ENCODE peak calls at places on chromosomes 13 and 19, in ten cellular contexts. One of them, this sample, is unnamed.
A peak's percentile ranks its signal among the peaks of the same experiment; 100 is the strongest.

GRCh38 chr13:26502826-26503225 is 54.7 kb upstream of the WASF3 start:
- DNase-seq in WTC11: no peak
- DNase-seq in heart right ventricle: no peak
- DNase-seq in T-helper 2 cell: no peak
- DNase-seq in activated CD4-positive, alpha-beta T cell treated with anti-CD3 and anti-CD28 coated beads, Interleukin-2, amount 50 U/mL, for 1 hour: no peak
- DNase-seq in transverse colon: no peak
- DNase-seq in aorta: no peak
- DNase-seq in renal cortical epithelial cell: no peak
- DNase-seq in HS-5: no peak
- DNase-seq in left ventricle myocardium inferior: no peak
- DNase-seq in this sample: peak; percentile 94

GRCh38 chr19:17576758-17577532 is 21.5 kb downstream of the COLGALT1 start:
- DNase-seq in transverse colon: peak; percentile 84
- DNase-seq in WTC11: peak; percentile 100
- DNase-seq in T-helper 2 cell: no peak
- DNase-seq in activated CD4-positive, alpha-beta T cell treated with anti-CD3 and anti-CD28 coated beads, Interleukin-2, amount 50 U/mL, for 1 hour: no peak
- DNase-seq in aorta: no peak
- DNase-seq in HS-5: no peak
- DNase-seq in left ventricle myocardium inferior: no peak
- DNase-seq in renal cortical epithelial cell: no peak
- DNase-seq in heart right ventricle: no peak
- DNase-seq in this sample: no peak

GRCh38 chr13:41610426-41610825 is 153.1 kb downstream of the RGCC start:
- DNase-seq in aorta: no peak
- DNase-seq in WTC11: no peak
- DNase-seq in T-helper 2 cell: no peak
- DNase-seq in transverse colon: no peak
- DNase-seq in heart right ventricle: peak; percentile 45
- DNase-seq in renal cortical epithelial cell: peak; percentile 52
- DNase-seq in HS-5: peak; percentile 76
- DNase-seq in left ventricle myocardium inferior: peak; percentile 56
- DNase-seq in activated CD4-positive, alpha-beta T cell treated with anti-CD3 and anti-CD28 coated beads, Interleukin-2, amount 50 U/mL, for 1 hour: no peak
- DNase-seq in this sample: peak; percentile 98

GRCh38 chr19:49019242-49019932 is 2.5 kb upstream of the LHB start:
- DNase-seq in WTC11: peak; percentile 91
- DNase-seq in aorta: peak; percentile 89
- DNase-seq in transverse colon: peak; percentile 84
- DNase-seq in activated CD4-positive, alpha-beta T cell treated with anti-CD3 and anti-CD28 coated beads, Interleukin-2, amount 50 U/mL, for 1 hour: peak; percentile 62
- DNase-seq in left ventricle myocardium inferior: peak; percentile 75
- DNase-seq in heart right ventricle: peak; percentile 46
- DNase-seq in renal cortical epithelial cell: no peak
- DNase-seq in HS-5: no peak
- DNase-seq in T-helper 2 cell: peak; percentile 50
- DNase-seq in this sample: peak; percentile 45

GRCh38 chr19:17285415-17286135 is 3.9 kb downstream of the ANKLE1 start:
- DNase-seq in HS-5: no peak
- DNase-seq in WTC11: no peak
- DNase-seq in renal cortical epithelial cell: no peak
- DNase-seq in T-helper 2 cell: no peak
- DNase-seq in heart right ventricle: no peak
- DNase-seq in activated CD4-positive, alpha-beta T cell treated with anti-CD3 and anti-CD28 coated beads, Interleukin-2, amount 50 U/mL, for 1 hour: no peak
- DNase-seq in aorta: no peak
- DNase-seq in left ventricle myocardium inferior: no peak
- DNase-seq in transverse colon: no peak
- DNase-seq in this sample: no peak

GRCh38 chr19:15532779-15533521 is 24.6 kb downstream of the CYP4F22 start:
- DNase-seq in left ventricle myocardium inferior: no peak
- DNase-seq in HS-5: no peak
- DNase-seq in aorta: no peak
- DNase-seq in WTC11: no peak
- DNase-seq in renal cortical epithelial cell: no peak
- DNase-seq in heart right ventricle: no peak
- DNase-seq in activated CD4-positive, alpha-beta T cell treated with anti-CD3 and anti-CD28 coated beads, Interleukin-2, amount 50 U/mL, for 1 hour: no peak
- DNase-seq in transverse colon: no peak
- DNase-seq in T-helper 2 cell: no peak
- DNase-seq in this sample: no peak

GRCh38 chr13:113511361-113511760 is 20.9 kb upstream of the DCUN1D2 start:
- DNase-seq in T-helper 2 cell: no peak
- DNase-seq in heart right ventricle: no peak
- DNase-seq in WTC11: no peak
- DNase-seq in left ventricle myocardium inferior: no peak
- DNase-seq in renal cortical epithelial cell: no peak
- DNase-seq in transverse colon: no peak
- DNase-seq in HS-5: no peak
- DNase-seq in activated CD4-positive, alpha-beta T cell treated with anti-CD3 and anti-CD28 coated beads, Interleukin-2, amount 50 U/mL, for 1 hour: no peak
- DNase-seq in aorta: no peak
- DNase-seq in this sample: no peak

GRCh38 chr13:106466691-106467405 is 68.6 kb downstream of the EFNB2 start:
- DNase-seq in HS-5: no peak
- DNase-seq in aorta: no peak
- DNase-seq in heart right ventricle: no peak
- DNase-seq in left ventricle myocardium inferior: no peak
- DNase-seq in transverse colon: no peak
- DNase-seq in WTC11: no peak
- DNase-seq in activated CD4-positive, alpha-beta T cell treated with anti-CD3 and anti-CD28 coated beads, Interleukin-2, amount 50 U/mL, for 1 hour: no peak
- DNase-seq in renal cortical epithelial cell: peak; percentile 44
- DNase-seq in T-helper 2 cell: no peak
- DNase-seq in this sample: peak; percentile 77

GRCh38 chr19:49120325-49120683 is 960 bp downstream of the PPFIA3 start:
- DNase-seq in left ventricle myocardium inferior: no peak
- DNase-seq in transverse colon: no peak
- DNase-seq in activated CD4-positive, alpha-beta T cell treated with anti-CD3 and anti-CD28 coated beads, Interleukin-2, amount 50 U/mL, for 1 hour: no peak
- DNase-seq in WTC11: no peak
- DNase-seq in T-helper 2 cell: no peak
- DNase-seq in aorta: no peak
- DNase-seq in heart right ventricle: no peak
- DNase-seq in HS-5: no peak
- DNase-seq in renal cortical epithelial cell: no peak
- DNase-seq in this sample: no peak

GRCh38 chr13:44273991-44274810 is 99.4 kb upstream of the SERP2 start:
- DNase-seq in activated CD4-positive, alpha-beta T cell treated with anti-CD3 and anti-CD28 coated beads, Interleukin-2, amount 50 U/mL, for 1 hour: no peak
- DNase-seq in T-helper 2 cell: no peak
- DNase-seq in WTC11: no peak
- DNase-seq in left ventricle myocardium inferior: no peak
- DNase-seq in aorta: no peak
- DNase-seq in renal cortical epithelial cell: peak; percentile 60
- DNase-seq in HS-5: no peak
- DNase-seq in heart right ventricle: no peak
- DNase-seq in transverse colon: no peak
- DNase-seq in this sample: peak; percentile 65

GRCh38 chr13:23755040-23755439 is 134.2 kb downstream of the MIPEP start:
- DNase-seq in HS-5: no peak
- DNase-seq in transverse colon: no peak
- DNase-seq in renal cortical epithelial cell: no peak
- DNase-seq in WTC11: no peak
- DNase-seq in heart right ventricle: no peak
- DNase-seq in activated CD4-positive, alpha-beta T cell treated with anti-CD3 and anti-CD28 coated beads, Interleukin-2, amount 50 U/mL, for 1 hour: no peak
- DNase-seq in T-helper 2 cell: no peak
- DNase-seq in left ventricle myocardium inferior: no peak
- DNase-seq in aorta: no peak
- DNase-seq in this sample: no peak

GRCh38 chr19:38849746-38850230 is at the start of gene HNRNPL:
- DNase-seq in WTC11: peak; percentile 99
- DNase-seq in T-helper 2 cell: peak; percentile 97
- DNase-seq in left ventricle myocardium inferior: no peak
- DNase-seq in heart right ventricle: no peak
- DNase-seq in HS-5: no peak
- DNase-seq in aorta: peak; percentile 99
- DNase-seq in activated CD4-positive, alpha-beta T cell treated with anti-CD3 and anti-CD28 coated beads, Interleukin-2, amount 50 U/mL, for 1 hour: peak; percentile 99
- DNase-seq in transverse colon: peak; percentile 99
- DNase-seq in renal cortical epithelial cell: no peak
- DNase-seq in this sample: no peak

GRCh38 chr13:26587251-26587650 is 29.8 kb downstream of the WASF3 start:
- DNase-seq in HS-5: no peak
- DNase-seq in WTC11: no peak
- DNase-seq in T-helper 2 cell: no peak
- DNase-seq in heart right ventricle: no peak
- DNase-seq in left ventricle myocardium inferior: no peak
- DNase-seq in activated CD4-positive, alpha-beta T cell treated with anti-CD3 and anti-CD28 coated beads, Interleukin-2, amount 50 U/mL, for 1 hour: no peak
- DNase-seq in transverse colon: no peak
- DNase-seq in aorta: no peak
- DNase-seq in renal cortical epithelial cell: no peak
- DNase-seq in this sample: no peak

GRCh38 chr19:17737690-17738153 is 13.6 kb upstream of the FCHO1 start:
- DNase-seq in activated CD4-positive, alpha-beta T cell treated with anti-CD3 and anti-CD28 coated beads, Interleukin-2, amount 50 U/mL, for 1 hour: no peak
- DNase-seq in renal cortical epithelial cell: peak; percentile 66
- DNase-seq in transverse colon: no peak
- DNase-seq in HS-5: no peak
- DNase-seq in aorta: no peak
- DNase-seq in T-helper 2 cell: no peak
- DNase-seq in left ventricle myocardium inferior: no peak
- DNase-seq in WTC11: no peak
- DNase-seq in heart right ventricle: no peak
- DNase-seq in this sample: peak; percentile 30

GRCh38 chr13:20415288-20415644 is 110.4 kb downstream of the CRYL1 start:
- DNase-seq in activated CD4-positive, alpha-beta T cell treated with anti-CD3 and anti-CD28 coated beads, Interleukin-2, amount 50 U/mL, for 1 hour: no peak
- DNase-seq in WTC11: no peak
- DNase-seq in heart right ventricle: no peak
- DNase-seq in left ventricle myocardium inferior: no peak
- DNase-seq in aorta: no peak
- DNase-seq in HS-5: no peak
- DNase-seq in transverse colon: no peak
- DNase-seq in T-helper 2 cell: no peak
- DNase-seq in renal cortical epithelial cell: no peak
- DNase-seq in this sample: no peak

GRCh38 chr19:31319465-31319864 is 29.8 kb downstream of the TSHZ3 start:
- DNase-seq in activated CD4-positive, alpha-beta T cell treated with anti-CD3 and anti-CD28 coated beads, Interleukin-2, amount 50 U/mL, for 1 hour: no peak
- DNase-seq in WTC11: no peak
- DNase-seq in aorta: no peak
- DNase-seq in T-helper 2 cell: no peak
- DNase-seq in heart right ventricle: no peak
- DNase-seq in left ventricle myocardium inferior: no peak
- DNase-seq in renal cortical epithelial cell: no peak
- DNase-seq in transverse colon: no peak
- DNase-seq in HS-5: no peak
- DNase-seq in this sample: no peak

GRCh38 chr19:14554382-14554812 is 17.5 kb downstream of the NDUFB7 start:
- DNase-seq in aorta: no peak
- DNase-seq in transverse colon: peak; percentile 30
- DNase-seq in renal cortical epithelial cell: no peak
- DNase-seq in activated CD4-positive, alpha-beta T cell treated with anti-CD3 and anti-CD28 coated beads, Interleukin-2, amount 50 U/mL, for 1 hour: no peak
- DNase-seq in HS-5: no peak
- DNase-seq in left ventricle myocardium inferior: no peak
- DNase-seq in WTC11: no peak
- DNase-seq in heart right ventricle: no peak
- DNase-seq in T-helper 2 cell: no peak
- DNase-seq in this sample: no peak

GRCh38 chr19:40466219-40467006 is at the start of gene SPTBN4:
- DNase-seq in HS-5: no peak
- DNase-seq in aorta: peak; percentile 84
- DNase-seq in T-helper 2 cell: no peak
- DNase-seq in heart right ventricle: peak; percentile 22
- DNase-seq in transverse colon: peak; percentile 30
- DNase-seq in activated CD4-positive, alpha-beta T cell treated with anti-CD3 and anti-CD28 coated beads, Interleukin-2, amount 50 U/mL, for 1 hour: peak; percentile 61
- DNase-seq in left ventricle myocardium inferior: no peak
- DNase-seq in renal cortical epithelial cell: no peak
- DNase-seq in WTC11: no peak
- DNase-seq in this sample: no peak

GRCh38 chr13:27132538-27132937 is 39.1 kb downstream of the USP12 start:
- DNase-seq in WTC11: no peak
- DNase-seq in activated CD4-positive, alpha-beta T cell treated with anti-CD3 and anti-CD28 coated beads, Interleukin-2, amount 50 U/mL, for 1 hour: no peak
- DNase-seq in left ventricle myocardium inferior: no peak
- DNase-seq in renal cortical epithelial cell: no peak
- DNase-seq in transverse colon: no peak
- DNase-seq in aorta: no peak
- DNase-seq in heart right ventricle: no peak
- DNase-seq in HS-5: no peak
- DNase-seq in T-helper 2 cell: no peak
- DNase-seq in this sample: no peak

GRCh38 chr13:45055902-45056648 is 64.2 kb upstream of the GTF2F2 start:
- DNase-seq in heart right ventricle: peak; percentile 14
- DNase-seq in WTC11: no peak
- DNase-seq in renal cortical epithelial cell: peak; percentile 52
- DNase-seq in aorta: no peak
- DNase-seq in activated CD4-positive, alpha-beta T cell treated with anti-CD3 and anti-CD28 coated beads, Interleukin-2, amount 50 U/mL, for 1 hour: no peak
- DNase-seq in T-helper 2 cell: no peak
- DNase-seq in transverse colon: peak; percentile 11
- DNase-seq in left ventricle myocardium inferior: no peak
- DNase-seq in HS-5: peak; percentile 6
- DNase-seq in this sample: peak; percentile 32

GRCh38 chr19:35846038-35846668 is 6.2 kb downstream of the NPHS1 start:
- DNase-seq in WTC11: peak; percentile 34
- DNase-seq in left ventricle myocardium inferior: no peak
- DNase-seq in heart right ventricle: no peak
- DNase-seq in HS-5: no peak
- DNase-seq in transverse colon: no peak
- DNase-seq in aorta: no peak
- DNase-seq in activated CD4-positive, alpha-beta T cell treated with anti-CD3 and anti-CD28 coated beads, Interleukin-2, amount 50 U/mL, for 1 hour: no peak
- DNase-seq in T-helper 2 cell: no peak
- DNase-seq in renal cortical epithelial cell: peak; percentile 6
- DNase-seq in this sample: peak; percentile 5

GRCh38 chr13:105139380-105140285 is 1395.8 kb downstream of the EFNB2 start:
- DNase-seq in left ventricle myocardium inferior: peak; percentile 26
- DNase-seq in heart right ventricle: peak; percentile 19
- DNase-seq in activated CD4-positive, alpha-beta T cell treated with anti-CD3 and anti-CD28 coated beads, Interleukin-2, amount 50 U/mL, for 1 hour: peak; percentile 40
- DNase-seq in transverse colon: peak; percentile 33
- DNase-seq in HS-5: no peak
- DNase-seq in T-helper 2 cell: peak; percentile 16
- DNase-seq in aorta: peak; percentile 81
- DNase-seq in WTC11: peak; percentile 11
- DNase-seq in renal cortical epithelial cell: no peak
- DNase-seq in this sample: peak; percentile 8

GRCh38 chr19:49689133-49690072 is at the start of gene ADM5:
- DNase-seq in transverse colon: peak; percentile 70
- DNase-seq in WTC11: peak; percentile 76
- DNase-seq in aorta: peak; percentile 82
- DNase-seq in T-helper 2 cell: no peak
- DNase-seq in renal cortical epithelial cell: no peak
- DNase-seq in activated CD4-positive, alpha-beta T cell treated with anti-CD3 and anti-CD28 coated beads, Interleukin-2, amount 50 U/mL, for 1 hour: peak; percentile 44
- DNase-seq in left ventricle myocardium inferior: peak; percentile 50
- DNase-seq in HS-5: no peak
- DNase-seq in heart right ventricle: no peak
- DNase-seq in this sample: no peak

GRCh38 chr19:46574533-46574932 is 26.6 kb upstream of the CALM3 start:
- DNase-seq in WTC11: no peak
- DNase-seq in HS-5: no peak
- DNase-seq in left ventricle myocardium inferior: no peak
- DNase-seq in renal cortical epithelial cell: no peak
- DNase-seq in activated CD4-positive, alpha-beta T cell treated with anti-CD3 and anti-CD28 coated beads, Interleukin-2, amount 50 U/mL, for 1 hour: peak; percentile 37
- DNase-seq in heart right ventricle: no peak
- DNase-seq in transverse colon: no peak
- DNase-seq in T-helper 2 cell: no peak
- DNase-seq in aorta: no peak
- DNase-seq in this sample: peak; percentile 47

GRCh38 chr13:40348096-40348679 is 318.3 kb downstream of the FOXO1 start:
- DNase-seq in renal cortical epithelial cell: no peak
- DNase-seq in activated CD4-positive, alpha-beta T cell treated with anti-CD3 and anti-CD28 coated beads, Interleukin-2, amount 50 U/mL, for 1 hour: no peak
- DNase-seq in T-helper 2 cell: no peak
- DNase-seq in transverse colon: no peak
- DNase-seq in WTC11: no peak
- DNase-seq in left ventricle myocardium inferior: no peak
- DNase-seq in heart right ventricle: no peak
- DNase-seq in HS-5: no peak
- DNase-seq in aorta: no peak
- DNase-seq in this sample: no peak

GRCh38 chr19:36837902-36838783 is at the start of gene ZNF790:
- DNase-seq in left ventricle myocardium inferior: peak; percentile 90
- DNase-seq in aorta: peak; percentile 96
- DNase-seq in HS-5: no peak
- DNase-seq in heart right ventricle: peak; percentile 93
- DNase-seq in transverse colon: peak; percentile 88
- DNase-seq in renal cortical epithelial cell: peak; percentile 86
- DNase-seq in activated CD4-positive, alpha-beta T cell treated with anti-CD3 and anti-CD28 coated beads, Interleukin-2, amount 50 U/mL, for 1 hour: peak; percentile 77
- DNase-seq in T-helper 2 cell: peak; percentile 54
- DNase-seq in WTC11: peak; percentile 90
- DNase-seq in this sample: peak; percentile 92

GRCh38 chr13:71866173-71867091 is 572 bp downstream of the DACH1 start:
- DNase-seq in transverse colon: peak; percentile 24
- DNase-seq in WTC11: peak; percentile 36
- DNase-seq in T-helper 2 cell: no peak
- DNase-seq in heart right ventricle: peak; percentile 8
- DNase-seq in left ventricle myocardium inferior: peak; percentile 31
- DNase-seq in HS-5: no peak
- DNase-seq in activated CD4-positive, alpha-beta T cell treated with anti-CD3 and anti-CD28 coated beads, Interleukin-2, amount 50 U/mL, for 1 hour: no peak
- DNase-seq in renal cortical epithelial cell: no peak
- DNase-seq in aorta: peak; percentile 67
- DNase-seq in this sample: no peak

GRCh38 chr13:75610466-75610865 is 25.7 kb upstream of the LMO7 start:
- DNase-seq in left ventricle myocardium inferior: no peak
- DNase-seq in T-helper 2 cell: no peak
- DNase-seq in HS-5: no peak
- DNase-seq in aorta: no peak
- DNase-seq in heart right ventricle: no peak
- DNase-seq in renal cortical epithelial cell: peak; percentile 2
- DNase-seq in activated CD4-positive, alpha-beta T cell treated with anti-CD3 and anti-CD28 coated beads, Interleukin-2, amount 50 U/mL, for 1 hour: no peak
- DNase-seq in transverse colon: no peak
- DNase-seq in WTC11: no peak
- DNase-seq in this sample: no peak

This sample was measured in choroid plexus epithelial cell.